ENCODE peak calls at places on chromosome 11, in four cellular contexts. D, F, Y and O are unnamed samples.

GRCh38 chr11:65593518-65594414 is 1.8 kb downstream of the KCNK7 start:
- DNase-seq in F (no peak), D (no peak), Y (no peak), O (no peak)

GRCh38 chr11:67056640-67057409 is at the start of gene RHOD:
- DNase-seq in F (peak; percentile 49), Y (no peak), D (no peak), O (no peak)

GRCh38 chr11:95698939-95699562 is 90.5 kb downstream of the FAM76B start:
- DNase-seq in D (no peak), Y (no peak), F (no peak), O (no peak)

GRCh38 chr11:94330789-94331188 is 26.4 kb downstream of the IZUMO1R start:
- DNase-seq in F (no peak), D (no peak), Y (no peak), O (no peak)

GRCh38 chr11:130156108-130157022 is 3.2 kb upstream of the ST14 start:
- DNase-seq in Y (no peak), D (no peak), F (no peak), O (no peak)

GRCh38 chr11:74719011-74719410 is 12.2 kb downstream of the CHRDL2 start:
- DNase-seq in Y (no peak), F (no peak), D (no peak), O (no peak)

GRCh38 chr11:2213384-2213842 is 41.8 kb upstream of the TH start:
- DNase-seq in F (no peak), Y (peak; percentile 37), D (no peak), O (no peak)

GRCh38 chr11:69912911-69913451 is 93.8 kb upstream of the FGF3 start:
- DNase-seq in Y (no peak), F (no peak), D (no peak), O (no peak)

GRCh38 chr11:85947431-85948272 is 92.5 kb downstream of the CCDC83 start:
- DNase-seq in D (peak; percentile 73), F (peak; percentile 49), Y (no peak), O (peak; percentile 81)

GRCh38 chr11:86134580-86135318 is 65.9 kb upstream of the PICALM start:
- DNase-seq in D (no peak), Y (no peak), F (no peak), O (no peak)

GRCh38 chr11:12683857-12684256 is 9.6 kb downstream of the TEAD1 start:
- DNase-seq in D (no peak), F (no peak), Y (no peak), O (no peak)

GRCh38 chr11:43908191-43908590 is 27.6 kb downstream of the ALKBH3 start:
- DNase-seq in D (no peak), Y (no peak), F (no peak), O (no peak)

GRCh38 chr11:63489879-63490278 is 1.1 kb downstream of the PLAAT5 start:
- DNase-seq in D (no peak), F (no peak), Y (no peak), O (peak; percentile 18)

GRCh38 chr11:61974766-61975631 is 7.6 kb upstream of the FTH1 start:
- DNase-seq in F (no peak), D (no peak), Y (no peak), O (no peak)

GRCh38 chr11:63937713-63938480 is 905 bp upstream of the NAA40 start:
- DNase-seq in D (no peak), F (no peak), Y (no peak), O (no peak)

GRCh38 chr11:134287561-134287960 is 11.4 kb downstream of the GLB1L3 start:
- DNase-seq in F (no peak), D (no peak), Y (no peak), O (no peak)

GRCh38 chr11:87299041-87299481 is 261.3 kb downstream of the TMEM135 start:
- DNase-seq in D (no peak), Y (no peak), F (no peak), O (no peak)

GRCh38 chr11:46380340-46381045 is 976 bp upstream of the MDK start:
- DNase-seq in Y (peak; percentile 27), F (peak; percentile 56), D (no peak), O (no peak)

GRCh38 chr11:117855452-117855851 is 21.0 kb downstream of the FXYD6 start:
- DNase-seq in D (no peak), F (no peak), Y (no peak), O (no peak)

GRCh38 chr11:12706531-12707499 is 32.6 kb downstream of the TEAD1 start:
- DNase-seq in Y (no peak), D (no peak), F (no peak), O (no peak)

GRCh38 chr11:119615003-119615878 is 113.8 kb downstream of the NECTIN1 start:
- DNase-seq in D (peak; percentile 29), F (no peak), Y (no peak), O (no peak)

GRCh38 chr11:116991491-116991890 is 106.7 kb downstream of the SIK3 start:
- DNase-seq in Y (no peak), D (no peak), F (no peak), O (no peak)

GRCh38 chr11:102138677-102139076 is 28.4 kb downstream of the YAP1 start:
- DNase-seq in F (no peak), D (no peak), Y (no peak), O (peak; percentile 72)

GRCh38 chr11:64880240-64881001 is 2.0 kb upstream of the EHD1 start:
- DNase-seq in Y (no peak), F (no peak), D (no peak), O (no peak)

GRCh38 chr11:86816251-86816726 is 15.9 kb downstream of the PRSS23 start:
- DNase-seq in Y (no peak), D (no peak), F (no peak), O (no peak)

GRCh38 chr11:27625347-27625912 is 74.8 kb downstream of the BDNF start:
- DNase-seq in Y (no peak), F (no peak), D (no peak), O (no peak)

GRCh38 chr11:79212711-79213110 is 228.1 kb downstream of the TENM4 start:
- DNase-seq in F (no peak), D (no peak), Y (no peak), O (no peak)

GRCh38 chr11:72548481-72548880 is 114.2 kb upstream of the CLPB start:
- DNase-seq in Y (no peak), F (no peak), D (no peak), O (peak; percentile 20)

GRCh38 chr11:12900496-12900895 is 108.6 kb upstream of the RASSF10 start:
- DNase-seq in Y (no peak), D (peak; percentile 71), F (no peak), O (peak; percentile 79)

GRCh38 chr11:86802601-86803051 is 2.3 kb downstream of the PRSS23 start:
- DNase-seq in D (no peak), Y (no peak), F (no peak), O (no peak)

GRCh38 chr11:132472411-132473205 is 1059.7 kb downstream of the OPCML start:
- DNase-seq in D (no peak), F (no peak), Y (no peak), O (no peak)

GRCh38 chr11:129248618-129249017 is 56.5 kb upstream of the ARHGAP32 start:
- DNase-seq in F (no peak), D (peak; percentile 21), Y (no peak), O (no peak)

GRCh38 chr11:58923300-58923788 is 15.9 kb upstream of the GLYATL1 start:
- DNase-seq in D (no peak), Y (no peak), F (no peak), O (no peak)
- H3K4me3 ChIP-seq in D (peak overlapping the region; percentile 20), Y (no peak overlapping the region), F (no peak overlapping the region), O (peak overlapping the region; percentile 16)

GRCh38 chr11:77193167-77193566 is 65.1 kb downstream of the MYO7A start:
- DNase-seq in F (no peak), Y (no peak), D (no peak), O (no peak)

GRCh38 chr11:77193915-77194830 is 66.1 kb downstream of the MYO7A start:
- DNase-seq in F (no peak), Y (no peak), D (no peak), O (no peak)

GRCh38 chr11:77191429-77191822 is 63.4 kb downstream of the MYO7A start:
- DNase-seq in Y (no peak), D (no peak), F (no peak), O (no peak)

GRCh38 chr11:77190331-77191075 is 62.5 kb downstream of the MYO7A start:
- DNase-seq in D (no peak), Y (no peak), F (no peak), O (no peak)

DNA sequence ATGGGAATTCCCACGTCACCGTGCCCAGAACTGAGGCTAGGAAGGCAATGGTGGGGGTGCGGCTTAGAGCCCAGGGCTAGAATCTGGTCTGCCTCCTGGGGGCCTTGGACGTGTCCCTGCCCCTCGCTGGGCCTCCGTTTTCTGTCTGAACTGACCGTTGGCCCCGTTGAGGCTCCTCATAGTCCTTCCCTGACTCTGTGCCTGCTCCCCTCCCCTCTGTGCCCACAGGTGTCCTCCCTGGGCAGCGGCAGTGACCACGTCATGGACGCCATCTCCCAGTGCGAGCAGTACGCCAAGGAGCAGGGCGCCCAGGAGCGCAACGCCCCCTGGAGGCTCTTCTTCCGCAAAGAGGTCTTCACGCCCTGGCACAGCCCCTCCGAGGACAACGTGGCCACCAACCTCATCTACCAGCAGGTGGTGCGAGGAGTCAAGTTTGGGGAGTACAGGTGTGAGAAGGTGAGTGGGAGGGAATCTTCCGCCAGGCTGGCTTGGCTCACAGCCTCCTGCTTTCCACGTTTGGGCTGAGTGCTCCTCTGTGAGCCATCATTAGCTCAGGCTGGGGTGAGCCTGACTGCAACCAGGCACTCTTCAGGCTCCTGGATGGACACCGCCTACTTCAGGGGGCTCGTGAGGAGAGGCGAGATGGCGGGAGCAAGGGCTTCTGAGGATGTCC is 63.9 kb downstream of the MYO7A start:
- DNase-seq in F (peak; percentile 77), D (no peak), Y (peak; percentile 26), O (no peak)
- H3K4me3 ChIP-seq in F (no peak overlapping the region), D (no peak overlapping the region), Y (no peak overlapping the region), O (peak overlapping the region; percentile 23)

GRCh38 chr11:8019671-8020597 is 32.8 kb downstream of the EIF3F start:
- DNase-seq in Y (no peak), D (no peak), F (no peak), O (no peak)
- H3K4me3 ChIP-seq in Y (peak overlapping the region; percentile 10), D (peak overlapping the region; percentile 62), F (peak overlapping the region; percentile 29), O (peak overlapping the region; percentile 65)

DNA sequence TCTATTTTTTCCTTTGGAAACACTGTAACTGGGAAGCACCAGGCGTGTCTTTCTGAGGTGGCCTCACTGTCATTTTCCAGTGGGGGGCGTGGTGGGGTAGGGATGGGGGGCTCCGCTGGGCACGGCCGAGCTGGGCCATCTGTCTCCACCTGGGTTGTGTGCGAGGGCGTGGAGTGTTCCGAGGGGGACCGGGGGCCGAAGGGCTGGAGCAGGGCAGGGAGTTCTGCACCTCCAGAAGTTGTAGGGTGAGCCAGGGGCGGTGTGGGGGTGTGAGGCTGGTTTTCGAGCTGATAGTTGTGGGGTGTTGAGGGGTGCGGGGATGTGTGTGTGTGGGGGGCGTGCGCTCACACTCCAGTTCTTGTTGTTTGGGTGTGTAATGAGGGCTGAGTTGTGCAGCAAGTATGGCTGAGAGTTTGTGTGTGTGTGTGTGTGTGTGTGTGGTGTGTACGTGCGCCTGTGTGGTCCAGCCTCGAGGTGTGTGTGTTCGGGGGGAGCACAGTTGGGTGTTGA is 10.8 kb downstream of the YPEL4 start:
- DNase-seq in F (no peak), D (no peak), Y (no peak), O (no peak)
- H3K4me3 ChIP-seq in F (peak overlapping the region; percentile 66), D (peak overlapping the region; percentile 97), Y (peak overlapping the region; percentile 70), O (peak overlapping the region; percentile 98)